ENCODE peak calls at places on chromosomes 13 and 19, in four cellular contexts. P is GM12878, G is GM12891, Y is K562. R is an unnamed sample.
A peak's percentile ranks its signal among the peaks of the same experiment; 100 is the strongest.

GRCh38 chr13:113853518-113854237 is 10.2 kb downstream of the GAS6 start:
- DNase-seq in G (no peak), Y (no peak), P (no peak), R (no peak)

GRCh38 chr19:3656073-3656746 is 29.6 kb upstream of the CACTIN start:
- DNase-seq in P (no peak), G (no peak), Y (no peak), R (no peak)

GRCh38 chr19:1211494-1212234 is 6.1 kb downstream of the STK11 start:
- DNase-seq in G (no peak), Y (peak; percentile 56), P (no peak), R (no peak)

GRCh38 chr19:29526730-29527499 is 1.1 kb downstream of the VSTM2B start:
- DNase-seq in Y (peak; percentile 36), P (no peak), G (peak; percentile 52), R (no peak)

GRCh38 chr13:59409211-59409610 is 754.5 kb downstream of the DIAPH3 start:
- DNase-seq in G (no peak), Y (no peak), P (no peak), R (no peak)

GRCh38 chr19:16649734-16650133 is 10.2 kb downstream of the SMIM7 start:
- DNase-seq in P (no peak), Y (no peak), G (no peak), R (no peak)

GRCh38 chr19:29583196-29584006 is 22.7 kb upstream of the POP4 start:
- DNase-seq in Y (no peak), P (no peak), G (no peak), R (no peak)

GRCh38 chr19:43675269-43675879 is 5.4 kb upstream of the PLAUR start:
- DNase-seq in P (peak; percentile 34), G (no peak), Y (no peak), R (no peak)

GRCh38 chr19:38743394-38744297 is 628 bp downstream of the CAPN12 start:
- DNase-seq in Y (no peak), P (no peak), G (no peak), R (no peak)

GRCh38 chr13:21011378-21011777 is 50.0 kb downstream of the LATS2 start:
- DNase-seq in Y (no peak), G (no peak), P (no peak), R (no peak)

GRCh38 chr19:10625003-10625761 is at the start of gene SLC44A2:
- DNase-seq in Y (peak; percentile 63), P (no peak), G (no peak), R (no peak)

GRCh38 chr13:114119196-114119595 is 13.2 kb downstream of the RASA3 start:
- DNase-seq in P (no peak), Y (no peak), G (no peak), R (no peak)

GRCh38 chr13:45441633-45442032 is 23.1 kb upstream of the COG3 start:
- DNase-seq in G (peak; percentile 30), P (peak; percentile 60), Y (no peak), R (no peak)

GRCh38 chr19:46218160-46218559 is 11.4 kb upstream of the IGFL1 start:
- DNase-seq in Y (peak; percentile 31), G (no peak), P (no peak), R (peak; percentile 11)

GRCh38 chr19:10361569-10362011 is 18.8 kb downstream of the TYK2 start:
- DNase-seq in G (no peak), Y (peak; percentile 70), P (no peak), R (no peak)

GRCh38 chr13:32267836-32268439 is 47.2 kb downstream of the ZAR1L start:
- DNase-seq in G (peak; percentile 20), P (no peak), Y (peak; percentile 8), R (no peak)

GRCh38 chr19:3304871-3305423 is 61.4 kb upstream of the NFIC start:
- DNase-seq in Y (peak; percentile 54), P (peak; percentile 27), G (peak; percentile 75), R (peak; percentile 71)

GRCh38 chr19:35462476-35462953 is 14.5 kb downstream of the FFAR2 start:
- DNase-seq in P (peak; percentile 96), G (peak; percentile 53), Y (no peak), R (peak; percentile 96)

GRCh38 chr13:45356966-45357689 is 16.1 kb upstream of the TPT1 start:
- DNase-seq in P (no peak), G (no peak), Y (no peak), R (peak; percentile 86)

GRCh38 chr13:51221108-51221507 is 1.1 kb upstream of the FAM124A start:
- DNase-seq in G (no peak), P (no peak), Y (no peak), R (no peak)

GRCh38 chr13:41056996-41057711 is 4.2 kb upstream of the WBP4 start:
- DNase-seq in G (no peak), Y (no peak), P (no peak), R (no peak)

GRCh38 chr13:41060723-41061074 is 610 bp upstream of the WBP4 start:
- DNase-seq in P (peak; percentile 73), G (peak; percentile 37), Y (peak; percentile 58), R (no peak)

GRCh38 chr13:41059466-41059865 is 1.8 kb upstream of the WBP4 start:
- DNase-seq in Y (no peak), P (no peak), G (no peak), R (no peak)

GRCh38 chr13:41059896-41060722 is 1.2 kb upstream of the WBP4 start:
- DNase-seq in Y (peak; percentile 73), G (peak; percentile 30), P (peak; percentile 51), R (peak; percentile 91)

GRCh38 chr13:41058229-41059070 is 2.9 kb upstream of the WBP4 start:
- DNase-seq in P (no peak), Y (no peak), G (no peak), R (peak; percentile 32)
- TF ChIP-seq SPI1 in P (no peak), Y (no peak), G (no peak), R (no peak)

GRCh38 chr13:78660130-78660857 is 1.3 kb upstream of the OBI1 start:
- DNase-seq in G (no peak), Y (no peak), P (no peak), R (no peak)

GRCh38 chr13:78657699-78658629 is 991 bp downstream of the OBI1 start:
- DNase-seq in Y (no peak), G (no peak), P (no peak), R (no peak)

GRCh38 chr13:78659450-78660110 is 625 bp upstream of the OBI1 start:
- DNase-seq in Y (no peak), G (no peak), P (no peak), R (no peak)

GRCh38 chr13:78658630-78659449 is at the start of gene OBI1:
- DNase-seq in P (peak; percentile 40), Y (peak; percentile 75), G (peak; percentile 70), R (peak; percentile 94)

DNA sequence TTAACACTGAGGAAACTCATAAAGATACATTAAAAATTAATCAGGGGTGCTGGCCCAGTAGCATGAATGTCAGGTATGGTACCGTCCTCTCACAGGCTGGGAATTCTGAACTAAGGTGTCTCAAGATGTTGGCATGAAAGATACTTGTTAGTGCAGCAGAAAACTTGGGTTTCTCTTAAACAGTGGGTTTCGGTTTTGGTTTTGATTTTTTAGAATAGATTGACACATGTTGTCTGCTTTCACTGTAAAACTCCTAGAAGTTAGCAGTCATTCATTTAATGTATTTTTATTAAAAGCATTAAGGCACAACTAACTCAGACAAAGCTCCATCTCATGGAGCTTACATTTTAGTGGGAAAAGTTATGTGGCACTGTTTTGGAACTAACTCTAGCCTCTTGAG is 3.5 kb upstream of the OBI1 start:
- DNase-seq in G (no peak), Y (no peak), P (no peak), R (no peak)
- TF ChIP-seq SPI1 in G (no peak), Y (no peak), P (no peak), R (no peak)

GRCh38 chr13:23673867-23674605 is 103.8 kb downstream of the TNFRSF19 start:
- DNase-seq in P (no peak), Y (no peak), G (no peak), R (no peak)

GRCh38 chr13:23671902-23672301 is 101.7 kb downstream of the TNFRSF19 start:
- DNase-seq in P (no peak), G (no peak), Y (no peak), R (no peak)

GRCh38 chr13:23672616-23673015 is 102.4 kb downstream of the TNFRSF19 start:
- DNase-seq in G (no peak), Y (no peak), P (no peak), R (no peak)

GRCh38 chr13:23674795-23675640 is 104.8 kb downstream of the TNFRSF19 start:
- DNase-seq in Y (no peak), G (no peak), P (no peak), R (no peak)

DNA sequence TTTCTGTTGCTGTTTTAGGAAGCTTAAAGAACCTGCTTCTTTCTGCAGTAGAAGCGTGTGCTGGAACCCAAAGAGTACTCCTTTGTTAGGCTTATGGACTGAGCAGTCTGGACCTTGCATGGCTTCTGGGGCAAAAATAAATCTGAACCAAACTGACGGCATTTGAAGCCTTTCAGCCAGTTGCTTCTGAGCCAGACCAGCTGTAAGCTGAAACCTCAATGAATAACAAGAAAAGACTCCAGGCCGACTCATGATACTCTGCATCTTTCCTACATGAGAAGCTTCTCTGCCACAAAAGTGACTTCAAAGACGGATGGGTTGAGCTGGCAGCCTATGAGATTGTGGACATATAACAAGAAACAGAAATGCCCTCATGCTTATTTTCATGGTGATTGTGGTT is 103.1 kb downstream of the TNFRSF19 start:
- DNase-seq in G (no peak), Y (no peak), P (no peak), R (no peak)
- TF ChIP-seq SPI1 in G (no peak), Y (no peak), P (no peak), R (no peak)

GRCh38 chr13:18943721-18944391 is 237.8 kb downstream of the TUBA3C start:
- DNase-seq in Y (no peak), G (no peak), P (no peak), R (no peak)
- TF ChIP-seq SPI1 in Y (no peak), G (no peak), P (no peak), R (no peak)

DNA sequence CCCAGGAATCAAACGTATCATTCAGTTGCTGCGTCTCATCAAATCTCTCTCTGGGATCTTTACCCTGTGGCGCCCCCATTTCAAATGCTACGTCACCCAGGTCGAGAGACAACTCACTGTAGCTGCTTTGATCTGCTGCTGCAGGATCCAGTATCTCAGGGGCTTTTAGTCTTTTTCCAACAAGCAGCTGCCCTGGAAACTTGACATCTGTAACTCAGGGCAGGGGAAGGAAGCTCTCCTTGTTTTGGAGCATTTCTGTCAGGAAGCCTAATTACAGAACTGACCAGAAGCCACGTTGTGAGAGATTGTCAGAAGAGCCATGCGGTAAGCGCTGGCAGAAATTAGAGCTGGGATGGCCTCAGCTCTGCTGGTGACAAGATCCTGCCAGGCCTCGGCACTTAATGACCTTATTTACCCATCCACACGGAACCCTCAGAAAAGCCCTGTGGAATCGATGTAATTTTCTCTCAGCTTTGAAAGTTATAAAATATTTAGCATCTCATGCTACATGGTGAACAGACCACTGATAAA is 140.5 kb downstream of the STK24 start:
- DNase-seq in G (no peak), Y (no peak), P (no peak), R (no peak)
- TF ChIP-seq SPI1 in G (no peak), Y (no peak), P (no peak), R (no peak)

DNA sequence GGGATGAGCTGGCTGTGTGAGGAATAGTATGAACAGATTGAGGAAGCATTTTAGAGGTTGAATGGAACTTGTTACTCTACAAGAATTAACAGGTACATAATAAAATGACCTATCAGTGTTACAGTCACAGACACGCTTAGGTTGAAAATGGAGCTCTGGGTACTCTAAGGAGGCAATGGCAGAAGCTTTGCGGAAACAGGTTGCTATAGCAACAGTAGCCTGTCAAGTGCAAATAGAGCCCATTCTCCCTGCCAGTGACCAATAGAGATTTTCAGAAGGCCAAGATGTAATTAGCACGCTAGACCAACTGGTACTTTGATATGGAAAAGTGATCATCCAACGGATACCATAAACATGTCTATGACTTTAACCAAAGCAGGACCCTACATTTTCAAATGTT is 148.5 kb upstream of the FREM2 start:
- DNase-seq in Y (no peak), G (no peak), P (no peak), R (no peak)
- TF ChIP-seq SPI1 in Y (no peak), G (no peak), P (no peak), R (no peak)